ENCODE peak calls at places on chromosome X, in five cellular contexts. C is omental fat pad, S is GM03348, Q is fibroblast of the conjunctiva, Z is germinal center. R is an unnamed sample.

GRCh38 chrX:40262641-40263560 is 165.1 kb upstream of the BCOR start:
- DNase-seq in Z (no peak), S (peak), C (no peak), Q (no peak), R (peak)

GRCh38 chrX:5402461-5402860 is 826.2 kb downstream of the NLGN4X start:
- DNase-seq in Z (no peak), C (no peak), S (no peak), Q (no peak), R (no peak)

GRCh38 chrX:74178536-74178935 is 125.4 kb upstream of the ZCCHC13 start:
- DNase-seq in Q (no peak), S (no peak), C (no peak), Z (no peak), R (no peak)

GRCh38 chrX:68232206-68232605 is 201.1 kb downstream of the OPHN1 start:
- DNase-seq in Q (no peak), C (no peak), S (no peak), Z (no peak), R (no peak)

GRCh38 chrX:111181883-111182400 is 86.0 kb downstream of the PAK3 start:
- DNase-seq in Z (no peak), C (no peak), Q (no peak), S (no peak), R (no peak)

GRCh38 chrX:1453951-1454785 is 1.5 kb upstream of the ASMTL start:
- DNase-seq in Q (peak), C (peak), S (peak), Z (peak), R (peak)

GRCh38 chrX:68832101-68832416 is 3.2 kb downstream of the EFNB1 start:
- DNase-seq in Q (peak), S (peak), Z (no peak), C (no peak), R (no peak)

GRCh38 chrX:106069048-106069447 is 30.5 kb upstream of the SERPINA7 start:
- DNase-seq in C (no peak), Z (no peak), Q (no peak), S (no peak), R (no peak)

R was measured in LoVo.